ENCODE peak calls at places on chromosomes 5 and 9, in five cellular contexts. N, V, Q, A and O are unnamed samples. For H3K9me3, the result is how much of the 10 kb centered on the place peaks cover.

GRCh38 chr5:135546912-135547311 is 11.1 kb upstream of the NEUROG1 start:
- DNase-seq in N (no peak), V (no peak), Q (no peak), A (no peak), O (no peak)

GRCh38 chr5:163134061-163134460 is 303.3 kb upstream of the CCNG1 start:
- DNase-seq in N (no peak), V (no peak), Q (no peak), A (no peak), O (no peak)

GRCh38 chr5:163248333-163248732 is 189.1 kb upstream of the CCNG1 start:
- DNase-seq in N (peak), V (no peak), Q (no peak), A (peak), O (no peak)

GRCh38 chr9:21919377-21920362 is 74.5 kb downstream of the CDKN2A start:
- DNase-seq in N (peak), V (no peak), Q (no peak), A (no peak), O (no peak)

GRCh38 chr9:27142299-27142930 is 33.4 kb downstream of the TEK start:
- DNase-seq in N (no peak), V (no peak), Q (no peak), A (no peak), O (no peak)

GRCh38 chr9:92392690-92393089 is 11.7 kb downstream of the OGN start:
- DNase-seq in N (no peak), V (no peak), Q (no peak), A (no peak), O (no peak)

GRCh38 chr9:14924821-14925220 is 14.6 kb upstream of the FREM1 start:
- DNase-seq in N (no peak), V (no peak), Q (no peak), A (no peak), O (no peak)

GRCh38 chr5:74378464-74378863 is 262.1 kb downstream of the ENC1 start:
- DNase-seq in N (peak), V (no peak), Q (no peak), A (no peak), O (no peak)

GRCh38 chr5:170411100-170411499 is 21.9 kb upstream of the KCNMB1 start:
- DNase-seq in N (no peak), V (no peak), Q (no peak), A (no peak), O (no peak)

GRCh38 chr9:136013524-136014034 is 52.4 kb upstream of the UBAC1 start:
- DNase-seq in N (no peak), V (no peak), Q (no peak), A (no peak), O (peak)

GRCh38 chr5:65034029-65034781 is 265.5 kb downstream of the CWC27 start:
- DNase-seq in N (no peak), V (no peak), Q (no peak), A (peak), O (no peak)

GRCh38 chr9:98698856-98699255 is 9.9 kb downstream of the GABBR2 start:
- DNase-seq in N (no peak), V (no peak), Q (no peak), A (no peak), O (no peak)

GRCh38 chr5:115460476-115460875 is 84.1 kb downstream of the FEM1C start:
- DNase-seq in N (peak), V (no peak), Q (no peak), A (peak), O (no peak)

GRCh38 chr9:21580636-21581353 is 98.7 kb upstream of the IFNE start:
- DNase-seq in N (peak), V (no peak), Q (no peak), A (no peak), O (no peak)

GRCh38 chr5:43469671-43470396 is 13.8 kb downstream of the TMEM267 start:
- DNase-seq in N (no peak), V (no peak), Q (no peak), A (no peak), O (no peak)
- H3K9me3 ChIP-seq in N (under half), V (under half), Q (under half), A (under half), O (under half)

GRCh38 chr9:3809724-3810123 is 283.9 kb upstream of the RFX3 start:
- DNase-seq in N (no peak), V (no peak), Q (no peak), A (no peak), O (no peak)
- H3K9me3 ChIP-seq in N (under half), V (under half), Q (under half), A (under half), O (under half)

DNA sequence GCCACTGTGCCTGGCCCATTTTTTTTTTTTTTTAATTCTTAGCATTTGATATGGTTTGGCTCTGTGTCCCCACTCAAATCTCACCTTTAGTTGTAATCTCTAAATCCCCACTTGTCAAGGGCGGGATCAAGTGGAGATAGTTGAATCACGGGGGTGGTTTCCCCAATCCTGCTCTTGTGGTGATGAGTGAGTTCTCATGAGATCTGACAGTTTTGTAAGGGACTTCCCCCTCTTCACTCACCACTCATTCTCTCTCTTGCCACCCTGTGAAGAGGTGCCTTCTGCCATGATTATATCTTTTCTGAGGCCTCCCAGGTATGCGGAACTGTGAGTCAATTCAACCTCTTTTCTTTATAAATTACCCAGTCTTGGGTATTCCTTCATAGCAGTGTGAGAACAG is 27.2 kb downstream of the NDUFAF2 start:
- DNase-seq in N (no peak), V (peak), Q (no peak), A (no peak), O (no peak)
- H3K9me3 ChIP-seq in N (under half), V (under half), Q (under half), A (under half), O (under half)

GRCh38 chr9:126335837-126336236 is 9.2 kb downstream of the MVB12B start:
- DNase-seq in N (no peak), V (no peak), Q (no peak), A (no peak), O (no peak)
- H3K9me3 ChIP-seq in N (under half), V (under half), Q (under half), A (under half), O (under half)

GRCh38 chr5:67427745-67428298 is 231.2 kb upstream of the CD180 start:
- DNase-seq in N (no peak), V (no peak), Q (no peak), A (no peak), O (no peak)

GRCh38 chr5:67431191-67431590 is 234.6 kb upstream of the CD180 start:
- DNase-seq in N (peak), V (no peak), Q (no peak), A (no peak), O (no peak)

GRCh38 chr5:67426961-67427630 is 230.5 kb upstream of the CD180 start:
- DNase-seq in N (peak), V (no peak), Q (no peak), A (no peak), O (no peak)

GRCh38 chr5:67425514-67425913 is 228.9 kb upstream of the CD180 start:
- DNase-seq in N (peak), V (no peak), Q (no peak), A (no peak), O (no peak)
- H3K9me3 ChIP-seq in N (under half), V (under half), Q (under half), A (under half), O (under half)

GRCh38 chr5:110899566-110900412 is 161.0 kb downstream of the SLC25A46 start:
- DNase-seq in N (peak), V (no peak), Q (no peak), A (no peak), O (no peak)

GRCh38 chr5:110896901-110897300 is 158.1 kb downstream of the SLC25A46 start:
- DNase-seq in N (peak), V (no peak), Q (no peak), A (no peak), O (no peak)

GRCh38 chr5:110894805-110895204 is 156.0 kb downstream of the SLC25A46 start:
- DNase-seq in N (no peak), V (no peak), Q (no peak), A (no peak), O (no peak)
- H3K9me3 ChIP-seq in N (under half), V (under half), Q (under half), A (under half), O (under half)